ENCODE peak calls at places on chromosomes 2 and 18, in seven cellular contexts. G is heart right ventricle, A is HCT116, L is SJSA1, R is PC-3, K is lower lobe of right lung, Y is mesendoderm. J is an unnamed sample.

GRCh38 chr2:129880971-129881370 is 98.5 kb upstream of the RAB6C start:
- DNase-seq in G (no peak), A (no peak), L (no peak), R (no peak), K (no peak), Y (no peak), J (no peak)

GRCh38 chr2:52192656-52193055 is 1160.7 kb upstream of the NRXN1 start:
- DNase-seq in G (no peak), A (no peak), L (no peak), R (no peak), K (no peak), Y (peak; percentile 81), J (no peak)

GRCh38 chr2:168781191-168781818 is 21.1 kb upstream of the NOSTRIN start:
- DNase-seq in G (no peak), A (no peak), L (no peak), R (no peak), K (no peak), Y (no peak), J (no peak)

GRCh38 chr18:48855422-48856377 is 95.1 kb downstream of the SMAD7 start:
- DNase-seq in G (no peak), A (no peak), L (no peak), R (no peak), K (no peak), Y (no peak), J (no peak)

GRCh38 chr18:79200546-79201268 is 131.5 kb downstream of the ATP9B start:
- DNase-seq in G (no peak), A (peak; percentile 8), L (peak; percentile 85), R (peak; percentile 14), K (peak; percentile 68), Y (peak; percentile 53), J (no peak)

GRCh38 chr2:85302106-85302505 is 25.7 kb downstream of the TGOLN2 start:
- DNase-seq in G (no peak), A (no peak), L (no peak), R (no peak), K (no peak), Y (no peak), J (no peak)

GRCh38 chr2:222861411-222862067 is 703 bp downstream of the ACSL3 start:
- DNase-seq in G (peak; percentile 60), A (no peak), L (peak; percentile 51), R (no peak), K (peak; percentile 77), Y (no peak), J (no peak)

GRCh38 chr18:60935046-60935445 is 398.2 kb upstream of the CDH20 start:
- DNase-seq in G (no peak), A (no peak), L (no peak), R (no peak), K (no peak), Y (no peak), J (no peak)

GRCh38 chr2:1598041-1598710 is 146.1 kb downstream of the PXDN start:
- DNase-seq in G (no peak), A (no peak), L (peak; percentile 40), R (no peak), K (no peak), Y (no peak), J (no peak)

GRCh38 chr18:22115573-22115972 is 53.8 kb upstream of the GATA6 start:
- DNase-seq in G (no peak), A (no peak), L (no peak), R (no peak), K (no peak), Y (no peak), J (no peak)

GRCh38 chr2:118088051-118089014 is at the start of gene INSIG2:
- DNase-seq in G (peak; percentile 91), A (peak; percentile 97), L (peak; percentile 96), R (peak; percentile 98), K (peak; percentile 98), Y (peak; percentile 99), J (peak; percentile 93)

GRCh38 chr18:74775239-74775638 is 177.6 kb downstream of the ZNF407 start:
- DNase-seq in G (no peak), A (no peak), L (no peak), R (peak; percentile 16), K (no peak), Y (no peak), J (no peak)

GRCh38 chr2:40072442-40073232 is 293.6 kb upstream of the THUMPD2 start:
- DNase-seq in G (no peak), A (no peak), L (no peak), R (no peak), K (no peak), Y (no peak), J (no peak)

GRCh38 chr2:48345176-48345575 is 184.8 kb upstream of the STON1 start:
- DNase-seq in G (no peak), A (no peak), L (no peak), R (no peak), K (no peak), Y (no peak), J (no peak)

GRCh38 chr2:215465246-215465645 is 29.4 kb upstream of the FN1 start:
- DNase-seq in G (no peak), A (no peak), L (no peak), R (peak; percentile 15), K (no peak), Y (peak; percentile 70), J (no peak)

GRCh38 chr18:22405142-22405541 is 12.6 kb downstream of the CTAGE1 start:
- DNase-seq in G (no peak), A (no peak), L (no peak), R (no peak), K (no peak), Y (no peak), J (no peak)

GRCh38 chr2:217459675-217460405 is 543.0 kb downstream of the TNS1 start:
- DNase-seq in G (no peak), A (no peak), L (no peak), R (no peak), K (no peak), Y (no peak), J (no peak)

GRCh38 chr2:63344575-63345284 is 243.5 kb downstream of the WDPCP start:
- DNase-seq in G (no peak), A (no peak), L (no peak), R (no peak), K (no peak), Y (no peak), J (no peak)

GRCh38 chr2:44543773-44544725 is 182.3 kb downstream of the CAMKMT start:
- DNase-seq in G (no peak), A (no peak), L (no peak), R (peak; percentile 39), K (no peak), Y (peak; percentile 97), J (no peak)

GRCh38 chr2:121293450-121294325 is 8.7 kb upstream of the TFCP2L1 start:
- DNase-seq in G (peak; percentile 29), A (no peak), L (no peak), R (no peak), K (peak; percentile 71), Y (no peak), J (no peak)

GRCh38 chr2:239106314-239106908 is 258.5 kb downstream of the TWIST2 start:
- DNase-seq in G (peak; percentile 44), A (peak; percentile 18), L (peak; percentile 70), R (peak; percentile 80), K (no peak), Y (peak; percentile 65), J (peak; percentile 2)

GRCh38 chr2:240593703-240594451 is 7.3 kb downstream of the CAPN10 start:
- DNase-seq in G (peak; percentile 75), A (no peak), L (no peak), R (no peak), K (peak; percentile 35), Y (no peak), J (no peak)

GRCh38 chr18:32769242-32770180 is 3.3 kb downstream of the KLHL14 start:
- DNase-seq in G (no peak), A (no peak), L (no peak), R (no peak), K (no peak), Y (peak; percentile 61), J (no peak)

GRCh38 chr18:5630057-5630765 is 86.4 kb upstream of the EPB41L3 start:
- DNase-seq in G (peak; percentile 77), A (no peak), L (no peak), R (peak; percentile 4), K (peak; percentile 85), Y (peak; percentile 88), J (no peak)

GRCh38 chr2:9211496-9211895 is 4.9 kb downstream of the ASAP2 start:
- DNase-seq in G (no peak), A (no peak), L (no peak), R (no peak), K (no peak), Y (no peak), J (no peak)

GRCh38 chr2:2788076-2788475 is 457.0 kb upstream of the MYT1L start:
- DNase-seq in G (no peak), A (no peak), L (no peak), R (no peak), K (no peak), Y (peak; percentile 96), J (no peak)

GRCh38 chr2:70523996-70524965 is 29.3 kb downstream of the TGFA start:
- DNase-seq in G (no peak), A (peak; percentile 86), L (peak; percentile 55), R (peak; percentile 99), K (peak; percentile 77), Y (peak; percentile 81), J (no peak)

GRCh38 chr2:95158441-95158840 is 1.2 kb downstream of the ZNF514 start:
- DNase-seq in G (no peak), A (no peak), L (no peak), R (no peak), K (no peak), Y (no peak), J (no peak)
- H3K27ac ChIP-seq in G (peak overlapping the region; percentile 75), A (no peak overlapping the region), L (no peak overlapping the region), R (no peak overlapping the region), K (peak overlapping the region; percentile 80), Y (no peak overlapping the region), J (peak overlapping the region; percentile 84)

DNA sequence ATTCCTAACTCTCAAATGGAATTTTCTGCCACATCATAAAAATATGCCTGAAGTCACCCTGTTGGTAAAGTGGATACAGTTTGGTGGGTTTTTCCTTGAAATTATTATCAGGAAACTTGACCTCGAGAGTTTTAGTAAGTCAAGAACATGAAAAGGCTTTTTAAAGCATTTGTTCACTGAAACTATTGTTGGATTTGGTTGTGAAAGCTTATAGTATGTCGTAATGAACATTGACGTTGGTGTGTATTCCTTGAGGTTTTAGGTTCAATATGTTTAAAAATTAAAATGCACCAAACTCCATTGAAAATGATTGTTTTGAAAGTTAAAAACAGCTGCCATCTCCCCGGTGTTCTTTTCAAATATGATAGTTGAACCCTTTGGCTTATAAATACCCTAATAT is 30.8 kb downstream of the AOX1 start:
- DNase-seq in G (no peak), A (no peak), L (no peak), R (no peak), K (no peak), Y (no peak), J (no peak)
- H3K4me1 ChIP-seq in G (no peaks in the 10 kb centered on the region), A (no peaks in the 10 kb centered on the region), L (peaks cover 22% of the 10 kb centered on the region), R (peaks cover 36% of the 10 kb centered on the region), K (no peaks in the 10 kb centered on the region), Y (no peaks in the 10 kb centered on the region), J (peaks cover 6% of the 10 kb centered on the region)

GRCh38 chr18:76824754-76825153 is 2.4 kb downstream of the ZNF236 start:
- DNase-seq in G (no peak), A (no peak), L (no peak), R (no peak), K (no peak), Y (no peak), J (no peak)
- H3K27ac ChIP-seq in G (no peak overlapping the region), A (no peak overlapping the region), L (no peak overlapping the region), R (no peak overlapping the region), K (no peak overlapping the region), Y (no peak overlapping the region), J (peak overlapping the region; percentile 90)

DNA sequence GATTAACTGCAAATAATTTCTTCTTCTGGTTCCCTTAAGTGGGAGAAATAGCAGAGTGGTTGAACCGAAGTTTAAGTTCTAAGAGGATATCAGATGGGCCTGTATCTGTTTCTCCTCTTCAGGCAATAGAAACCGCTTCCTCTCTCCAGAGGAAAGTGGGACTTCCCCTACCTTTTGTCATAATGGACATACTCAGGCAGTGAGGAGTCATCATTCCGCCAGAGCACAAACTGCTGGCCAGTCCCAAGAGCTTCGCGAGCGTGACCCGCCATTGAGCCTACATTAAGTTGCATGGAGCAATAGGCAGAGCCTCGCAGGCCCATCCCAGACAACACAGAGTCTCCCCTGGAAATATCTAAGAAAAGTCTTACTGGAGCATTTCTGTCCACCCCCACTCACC is 158.9 kb downstream of the LDLRAD4 start:
- DNase-seq in G (no peak), A (no peak), L (no peak), R (no peak), K (no peak), Y (no peak), J (no peak)
- H3K4me1 ChIP-seq in G (peaks cover 87% of the 10 kb centered on the region), A (peaks cover 15% of the 10 kb centered on the region), L (peaks cover 35% of the 10 kb centered on the region), R (peaks cover 10% of the 10 kb centered on the region), K (peaks cover 41% of the 10 kb centered on the region), Y (no peaks in the 10 kb centered on the region), J (no peaks in the 10 kb centered on the region)